ENCODE peak calls at places on chromosome 6, in four cellular contexts. Z, B, X and T are unnamed samples.

GRCh38 chr6:107185570-107185969 is 70.3 kb upstream of the BEND3 start:
- DNase-seq in X (no peak), Z (no peak), B (peak), T (peak)

GRCh38 chr6:903746-904145 is 210.8 kb upstream of the EXOC2 start:
- DNase-seq in Z (no peak), X (no peak), B (no peak), T (peak)

GRCh38 chr6:17640477-17640917 is 40.4 kb downstream of the FAM8A1 start:
- DNase-seq in Z (no peak), X (no peak), B (no peak), T (no peak)

GRCh38 chr6:137423444-137424168 is 70.6 kb downstream of the OLIG3 start:
- DNase-seq in Z (no peak), B (peak), X (no peak), T (no peak)

GRCh38 chr6:6461138-6461537 is 127.4 kb upstream of the LY86 start:
- DNase-seq in B (no peak), Z (no peak), X (no peak), T (no peak)

GRCh38 chr6:168678588-168678987 is 237.6 kb downstream of the SMOC2 start:
- DNase-seq in B (no peak), X (no peak), Z (no peak), T (no peak)

GRCh38 chr6:4583026-4583425 is 193.2 kb upstream of the CDYL start:
- DNase-seq in Z (no peak), X (no peak), B (no peak), T (no peak)

GRCh38 chr6:45353654-45354053 is 24.1 kb downstream of the SUPT3H start:
- DNase-seq in B (no peak), Z (no peak), X (no peak), T (no peak)

GRCh38 chr6:111030008-111031006 is 48.5 kb downstream of the RPF2 start:
- DNase-seq in X (no peak), Z (no peak), B (no peak), T (no peak)